ENCODE peak calls at places on chromosome 17, in nine cellular contexts. One of them, this sample, is unnamed.

GRCh38 chr17:39925282-39926134 is 1.9 kb downstream of the ORMDL3 start:
- DNase-seq in HL-60: no peak
- DNase-seq in lung: no peak
- DNase-seq in fibroblast of lung: no peak
- DNase-seq in heart right ventricle: no peak
- DNase-seq in ascending aorta: no peak
- DNase-seq in tibial artery: no peak
- DNase-seq in A549: no peak
- DNase-seq in uterus: no peak
- DNase-seq in this sample: no peak

GRCh38 chr17:63974594-63975192 is 2.0 kb upstream of the SCN4A start:
- DNase-seq in HL-60: no peak
- DNase-seq in lung: no peak
- DNase-seq in fibroblast of lung: no peak
- DNase-seq in heart right ventricle: no peak
- DNase-seq in ascending aorta: no peak
- DNase-seq in tibial artery: no peak
- DNase-seq in A549: peak
- DNase-seq in uterus: no peak
- DNase-seq in this sample: no peak

GRCh38 chr17:55444471-55445441 is 23.1 kb upstream of the MMD start:
- DNase-seq in HL-60: no peak
- DNase-seq in lung: no peak
- DNase-seq in fibroblast of lung: peak
- DNase-seq in heart right ventricle: no peak
- DNase-seq in ascending aorta: no peak
- DNase-seq in tibial artery: no peak
- DNase-seq in A549: no peak
- DNase-seq in uterus: no peak
- DNase-seq in this sample: no peak

GRCh38 chr17:4551796-4552525 is 3.2 kb downstream of the MYBBP1A start:
- DNase-seq in HL-60: no peak
- DNase-seq in lung: no peak
- DNase-seq in fibroblast of lung: no peak
- DNase-seq in heart right ventricle: no peak
- DNase-seq in ascending aorta: no peak
- DNase-seq in tibial artery: no peak
- DNase-seq in A549: no peak
- DNase-seq in uterus: no peak
- DNase-seq in this sample: peak

GRCh38 chr17:72666519-72666874 is 426.0 kb downstream of the SLC39A11 start:
- DNase-seq in HL-60: no peak
- DNase-seq in lung: no peak
- DNase-seq in fibroblast of lung: peak
- DNase-seq in heart right ventricle: no peak
- DNase-seq in ascending aorta: no peak
- DNase-seq in tibial artery: no peak
- DNase-seq in A549: no peak
- DNase-seq in uterus: no peak
- DNase-seq in this sample: no peak

GRCh38 chr17:34852614-34853013 is 108.6 kb downstream of the CCT6B start:
- DNase-seq in HL-60: peak
- DNase-seq in lung: no peak
- DNase-seq in fibroblast of lung: no peak
- DNase-seq in heart right ventricle: no peak
- DNase-seq in ascending aorta: no peak
- DNase-seq in tibial artery: no peak
- DNase-seq in A549: no peak
- DNase-seq in uterus: no peak
- DNase-seq in this sample: no peak

GRCh38 chr17:29683481-29683880 is 60.8 kb upstream of the CORO6 start:
- DNase-seq in HL-60: no peak
- DNase-seq in lung: no peak
- DNase-seq in fibroblast of lung: no peak
- DNase-seq in heart right ventricle: no peak
- DNase-seq in ascending aorta: no peak
- DNase-seq in tibial artery: no peak
- DNase-seq in A549: no peak
- DNase-seq in uterus: no peak
- DNase-seq in this sample: no peak

GRCh38 chr17:77790143-77790829 is 168.2 kb upstream of the TNRC6C start:
- DNase-seq in HL-60: no peak
- DNase-seq in lung: no peak
- DNase-seq in fibroblast of lung: no peak
- DNase-seq in heart right ventricle: no peak
- DNase-seq in ascending aorta: no peak
- DNase-seq in tibial artery: no peak
- DNase-seq in A549: no peak
- DNase-seq in uterus: no peak
- DNase-seq in this sample: no peak

GRCh38 chr17:42034059-42034458 is 14.2 kb downstream of the NKIRAS2 start:
- DNase-seq in HL-60: no peak
- DNase-seq in lung: no peak
- DNase-seq in fibroblast of lung: no peak
- DNase-seq in heart right ventricle: no peak
- DNase-seq in ascending aorta: no peak
- DNase-seq in tibial artery: no peak
- DNase-seq in A549: no peak
- DNase-seq in uterus: no peak
- DNase-seq in this sample: no peak

GRCh38 chr17:76148015-76148326 is 6.9 kb upstream of the FOXJ1 start:
- DNase-seq in HL-60: no peak
- DNase-seq in lung: no peak
- DNase-seq in fibroblast of lung: no peak
- DNase-seq in heart right ventricle: no peak
- DNase-seq in ascending aorta: no peak
- DNase-seq in tibial artery: no peak
- DNase-seq in A549: no peak
- DNase-seq in uterus: no peak
- DNase-seq in this sample: no peak

GRCh38 chr17:8728251-8728925 is 16.2 kb downstream of the CCDC42 start:
- DNase-seq in HL-60: no peak
- DNase-seq in lung: no peak
- DNase-seq in fibroblast of lung: no peak
- DNase-seq in heart right ventricle: no peak
- DNase-seq in ascending aorta: no peak
- DNase-seq in tibial artery: peak
- DNase-seq in A549: no peak
- DNase-seq in uterus: no peak
- DNase-seq in this sample: no peak

GRCh38 chr17:78343099-78343432 is 16.8 kb downstream of the SOCS3 start:
- DNase-seq in HL-60: peak
- DNase-seq in lung: peak
- DNase-seq in fibroblast of lung: peak
- DNase-seq in heart right ventricle: peak
- DNase-seq in ascending aorta: peak
- DNase-seq in tibial artery: peak
- DNase-seq in A549: peak
- DNase-seq in uterus: peak
- DNase-seq in this sample: peak

GRCh38 chr17:18986541-18987229 is 17.9 kb downstream of the FAM83G start:
- DNase-seq in HL-60: no peak
- DNase-seq in lung: no peak
- DNase-seq in fibroblast of lung: no peak
- DNase-seq in heart right ventricle: no peak
- DNase-seq in ascending aorta: no peak
- DNase-seq in tibial artery: no peak
- DNase-seq in A549: no peak
- DNase-seq in uterus: no peak
- DNase-seq in this sample: no peak

GRCh38 chr17:15921640-15922039 is 23.3 kb upstream of the ADORA2B start:
- DNase-seq in HL-60: no peak
- DNase-seq in lung: no peak
- DNase-seq in fibroblast of lung: no peak
- DNase-seq in heart right ventricle: no peak
- DNase-seq in ascending aorta: no peak
- DNase-seq in tibial artery: no peak
- DNase-seq in A549: no peak
- DNase-seq in uterus: no peak
- DNase-seq in this sample: no peak

GRCh38 chr17:50265690-50266306 is 8.5 kb upstream of the TMEM92 start:
- DNase-seq in HL-60: no peak
- DNase-seq in lung: no peak
- DNase-seq in fibroblast of lung: peak
- DNase-seq in heart right ventricle: no peak
- DNase-seq in ascending aorta: no peak
- DNase-seq in tibial artery: peak
- DNase-seq in A549: no peak
- DNase-seq in uterus: no peak
- DNase-seq in this sample: peak
- H3K4me3 ChIP-seq in HL-60: no peak
- H3K4me3 ChIP-seq in lung: no peak
- H3K4me3 ChIP-seq in fibroblast of lung: no peak
- H3K4me3 ChIP-seq in heart right ventricle: no peak
- H3K4me3 ChIP-seq in ascending aorta: no peak
- H3K4me3 ChIP-seq in tibial artery: no peak
- H3K4me3 ChIP-seq in A549: no peak
- H3K4me3 ChIP-seq in uterus: no peak
- H3K4me3 ChIP-seq in this sample: no peak

GRCh38 chr17:57561072-57561861 is 183.8 kb downstream of the CCDC182 start:
- DNase-seq in HL-60: peak
- DNase-seq in lung: no peak
- DNase-seq in fibroblast of lung: no peak
- DNase-seq in heart right ventricle: no peak
- DNase-seq in ascending aorta: no peak
- DNase-seq in tibial artery: no peak
- DNase-seq in A549: no peak
- DNase-seq in uterus: no peak
- DNase-seq in this sample: no peak

GRCh38 chr17:57557793-57558681 is 187.1 kb downstream of the CCDC182 start:
- DNase-seq in HL-60: no peak
- DNase-seq in lung: peak
- DNase-seq in fibroblast of lung: peak
- DNase-seq in heart right ventricle: no peak
- DNase-seq in ascending aorta: no peak
- DNase-seq in tibial artery: no peak
- DNase-seq in A549: no peak
- DNase-seq in uterus: no peak
- DNase-seq in this sample: no peak

GRCh38 chr17:57557363-57557762 is 187.7 kb downstream of the CCDC182 start:
- DNase-seq in HL-60: no peak
- DNase-seq in lung: no peak
- DNase-seq in fibroblast of lung: no peak
- DNase-seq in heart right ventricle: no peak
- DNase-seq in ascending aorta: no peak
- DNase-seq in tibial artery: no peak
- DNase-seq in A549: no peak
- DNase-seq in uterus: no peak
- DNase-seq in this sample: no peak

GRCh38 chr17:57559634-57560387 is 185.3 kb downstream of the CCDC182 start:
- DNase-seq in HL-60: peak
- DNase-seq in lung: no peak
- DNase-seq in fibroblast of lung: no peak
- DNase-seq in heart right ventricle: no peak
- DNase-seq in ascending aorta: no peak
- DNase-seq in tibial artery: no peak
- DNase-seq in A549: no peak
- DNase-seq in uterus: no peak
- DNase-seq in this sample: no peak

DNA sequence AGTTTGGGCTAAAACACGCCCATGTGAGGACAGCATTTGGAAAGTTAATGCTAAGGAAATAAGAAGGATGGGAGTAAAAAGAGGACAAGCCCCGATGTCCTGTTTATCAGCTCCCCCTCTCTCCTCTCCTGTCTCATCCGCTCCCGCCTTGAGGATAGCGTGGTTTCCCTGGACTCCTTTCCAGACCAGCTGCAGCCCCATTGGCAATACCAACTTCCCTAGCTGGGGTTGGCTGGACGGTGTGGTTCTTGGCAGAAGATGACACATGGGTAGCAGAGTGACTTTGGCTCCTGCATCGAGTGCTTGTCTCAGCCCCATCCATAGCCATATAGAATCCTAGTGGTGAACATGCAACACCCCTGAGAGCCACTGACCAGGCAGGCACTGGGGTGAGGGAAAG is 185.9 kb downstream of the CCDC182 start:
- DNase-seq in HL-60: no peak
- DNase-seq in lung: no peak
- DNase-seq in fibroblast of lung: no peak
- DNase-seq in heart right ventricle: no peak
- DNase-seq in ascending aorta: no peak
- DNase-seq in tibial artery: no peak
- DNase-seq in A549: no peak
- DNase-seq in uterus: no peak
- DNase-seq in this sample: no peak
- H3K27ac ChIP-seq in HL-60: no peak
- H3K27ac ChIP-seq in lung: no peak
- H3K27ac ChIP-seq in fibroblast of lung: no peak
- H3K27ac ChIP-seq in heart right ventricle: no peak
- H3K27ac ChIP-seq in ascending aorta: no peak
- H3K27ac ChIP-seq in tibial artery: no peak
- H3K27ac ChIP-seq in A549: no peak
- H3K27ac ChIP-seq in uterus: no peak
- H3K27ac ChIP-seq in this sample: no peak

GRCh38 chr17:37190493-37190892 is 185.3 kb upstream of the C17orf78 start:
- DNase-seq in HL-60: no peak
- DNase-seq in lung: no peak
- DNase-seq in fibroblast of lung: no peak
- DNase-seq in heart right ventricle: no peak
- DNase-seq in ascending aorta: no peak
- DNase-seq in tibial artery: no peak
- DNase-seq in A549: peak
- DNase-seq in uterus: no peak
- DNase-seq in this sample: no peak
- TF ChIP-seq CTCF in HL-60: no peak
- TF ChIP-seq CTCF in lung: no peak
- TF ChIP-seq CTCF in fibroblast of lung: peak
- TF ChIP-seq CTCF in heart right ventricle: no peak
- TF ChIP-seq CTCF in ascending aorta: no peak
- TF ChIP-seq CTCF in tibial artery: no peak
- TF ChIP-seq CTCF in A549: no peak
- TF ChIP-seq CTCF in uterus: no peak
- TF ChIP-seq CTCF in this sample: peak

GRCh38 chr17:48603959-48604769 is 622 bp downstream of the HOXB6 start:
- DNase-seq in HL-60: no peak
- DNase-seq in lung: no peak
- DNase-seq in fibroblast of lung: no peak
- DNase-seq in heart right ventricle: no peak
- DNase-seq in ascending aorta: no peak
- DNase-seq in tibial artery: no peak
- DNase-seq in A549: peak
- DNase-seq in uterus: no peak
- DNase-seq in this sample: no peak

GRCh38 chr17:48605991-48606891 is 1.5 kb upstream of the HOXB6 start:
- DNase-seq in HL-60: no peak
- DNase-seq in lung: no peak
- DNase-seq in fibroblast of lung: no peak
- DNase-seq in heart right ventricle: no peak
- DNase-seq in ascending aorta: no peak
- DNase-seq in tibial artery: no peak
- DNase-seq in A549: no peak
- DNase-seq in uterus: no peak
- DNase-seq in this sample: no peak

GRCh38 chr17:48606892-48607241 is 2.1 kb upstream of the HOXB6 start:
- DNase-seq in HL-60: no peak
- DNase-seq in lung: no peak
- DNase-seq in fibroblast of lung: no peak
- DNase-seq in heart right ventricle: no peak
- DNase-seq in ascending aorta: no peak
- DNase-seq in tibial artery: no peak
- DNase-seq in A549: no peak
- DNase-seq in uterus: no peak
- DNase-seq in this sample: no peak

GRCh38 chr17:48604770-48605329 is at the start of gene HOXB6:
- DNase-seq in HL-60: no peak
- DNase-seq in lung: no peak
- DNase-seq in fibroblast of lung: no peak
- DNase-seq in heart right ventricle: no peak
- DNase-seq in ascending aorta: no peak
- DNase-seq in tibial artery: no peak
- DNase-seq in A549: peak
- DNase-seq in uterus: no peak
- DNase-seq in this sample: no peak

GRCh38 chr17:48605409-48605864 is 651 bp upstream of the HOXB6 start:
- DNase-seq in HL-60: no peak
- DNase-seq in lung: no peak
- DNase-seq in fibroblast of lung: no peak
- DNase-seq in heart right ventricle: no peak
- DNase-seq in ascending aorta: no peak
- DNase-seq in tibial artery: no peak
- DNase-seq in A549: no peak
- DNase-seq in uterus: no peak
- DNase-seq in this sample: no peak
- H3K4me3 ChIP-seq in HL-60: no peak
- H3K4me3 ChIP-seq in lung: no peak
- H3K4me3 ChIP-seq in fibroblast of lung: no peak
- H3K4me3 ChIP-seq in heart right ventricle: no peak
- H3K4me3 ChIP-seq in ascending aorta: peak
- H3K4me3 ChIP-seq in tibial artery: no peak
- H3K4me3 ChIP-seq in A549: peak
- H3K4me3 ChIP-seq in uterus: no peak
- H3K4me3 ChIP-seq in this sample: no peak

This sample was measured in pancreas.